ENCODE peak calls at places on chromosome 20, in four cellular contexts. Z is T-helper 1 cell, D is AG09319, F is LoVo. W is an unnamed sample.

GRCh38 chr20:44153636-44154043 is 33.3 kb downstream of the JPH2 start:
- DNase-seq in Z (no peak), D (no peak), F (no peak), W (no peak)

GRCh38 chr20:47267621-47268020 is 88.9 kb downstream of the ZMYND8 start:
- DNase-seq in Z (no peak), D (no peak), F (no peak), W (no peak)

GRCh38 chr20:57555457-57556184 is 5.3 kb upstream of the PCK1 start:
- DNase-seq in Z (no peak), D (no peak), F (no peak), W (no peak)

GRCh38 chr20:4949833-4950178 is 51.5 kb downstream of the SLC23A2 start:
- DNase-seq in Z (peak; percentile 3), D (no peak), F (no peak), W (no peak)

GRCh38 chr20:14401479-14402138 is 64.2 kb upstream of the FLRT3 start:
- DNase-seq in Z (no peak), D (no peak), F (no peak), W (no peak)

GRCh38 chr20:42024653-42025052 is 406.5 kb upstream of the CHD6 start:
- DNase-seq in Z (no peak), D (no peak), F (no peak), W (no peak)

GRCh38 chr20:45037050-45037449 is 63.9 kb downstream of the KCNS1 start:
- DNase-seq in Z (no peak), D (no peak), F (no peak), W (no peak)

GRCh38 chr20:19850190-19850533 is 92.1 kb downstream of the RIN2 start:
- DNase-seq in Z (no peak), D (no peak), F (no peak), W (no peak)

GRCh38 chr20:22462975-22463914 is 121.1 kb downstream of the FOXA2 start:
- DNase-seq in Z (no peak), D (no peak), F (no peak), W (no peak)

GRCh38 chr20:36658300-36658699 is 12.3 kb upstream of the SLA2 start:
- DNase-seq in Z (no peak), D (no peak), F (no peak), W (no peak)

GRCh38 chr20:17510548-17510947 is 20.6 kb downstream of the BFSP1 start:
- DNase-seq in Z (no peak), D (no peak), F (no peak), W (no peak)

GRCh38 chr20:591941-592340 is 18.2 kb downstream of the TCF15 start:
- DNase-seq in Z (no peak), D (no peak), F (no peak), W (peak; percentile 4)

GRCh38 chr20:1860446-1860845 is 34.8 kb upstream of the SIRPA start:
- DNase-seq in Z (no peak), D (no peak), F (no peak), W (no peak)

GRCh38 chr20:49496043-49496442 is 13.6 kb upstream of the KCNB1 start:
- DNase-seq in Z (no peak), D (no peak), F (no peak), W (no peak)

GRCh38 chr20:62918830-62919229 is 7.5 kb downstream of the DIDO1 start:
- DNase-seq in Z (peak; percentile 34), D (no peak), F (no peak), W (no peak)

GRCh38 chr20:9024996-9025395 is 43.9 kb upstream of the PLCB4 start:
- DNase-seq in Z (no peak), D (no peak), F (no peak), W (no peak)

W was measured in HuH-7.5.